ENCODE peak calls at places on chromosomes 1 and 21, in eight cellular contexts. H, L, Z, I, U, J, N and E are unnamed samples.

GRCh38 chr21:46617267-46618051 is 12.6 kb upstream of the S100B start:
- DNase-seq in H (no peak), L (no peak), Z (no peak), I (no peak), U (no peak), J (no peak), N (no peak), E (no peak)

GRCh38 chr1:35398739-35399138 is 130.2 kb downstream of the ZMYM4 start:
- DNase-seq in H (no peak), L (no peak), Z (no peak), I (no peak), U (no peak), J (no peak), N (no peak), E (no peak)

GRCh38 chr1:221620437-221621384 is 121.2 kb downstream of the DUSP10 start:
- DNase-seq in H (peak), L (peak), Z (peak), I (peak), U (no peak), J (no peak), N (no peak), E (no peak)

GRCh38 chr21:27564684-27565280 is 597.9 kb upstream of the ADAMTS5 start:
- DNase-seq in H (no peak), L (peak), Z (no peak), I (no peak), U (peak), J (peak), N (peak), E (no peak)

GRCh38 chr1:159122005-159122621 is 45.5 kb upstream of the AIM2 start:
- DNase-seq in H (no peak), L (no peak), Z (no peak), I (no peak), U (no peak), J (no peak), N (no peak), E (no peak)

GRCh38 chr1:44239337-44239960 is 26.2 kb downstream of the DMAP1 start:
- DNase-seq in H (no peak), L (no peak), Z (no peak), I (no peak), U (no peak), J (no peak), N (peak), E (no peak)

GRCh38 chr1:66393586-66394334 is 140.2 kb upstream of the SGIP1 start:
- DNase-seq in H (no peak), L (no peak), Z (no peak), I (no peak), U (no peak), J (no peak), N (no peak), E (no peak)

GRCh38 chr1:18778437-18778836 is 81.0 kb downstream of the TAS1R2 start:
- DNase-seq in H (no peak), L (no peak), Z (no peak), I (no peak), U (no peak), J (no peak), N (peak), E (no peak)

GRCh38 chr1:246267896-246268295 is 239.2 kb downstream of the SMYD3 start:
- DNase-seq in H (no peak), L (no peak), Z (no peak), I (no peak), U (no peak), J (no peak), N (no peak), E (no peak)

GRCh38 chr21:37153193-37153934 is 80.3 kb downstream of the TTC3 start:
- DNase-seq in H (no peak), L (no peak), Z (no peak), I (no peak), U (no peak), J (no peak), N (no peak), E (no peak)

GRCh38 chr1:231557411-231557810 is 28.9 kb downstream of the TSNAX start:
- DNase-seq in H (no peak), L (no peak), Z (no peak), I (no peak), U (no peak), J (no peak), N (no peak), E (no peak)

GRCh38 chr1:207423560-207424292 is 30.4 kb upstream of the CR2 start:
- DNase-seq in H (no peak), L (no peak), Z (no peak), I (no peak), U (no peak), J (no peak), N (no peak), E (no peak)

GRCh38 chr1:206727981-206728380 is 42.6 kb upstream of the IL19 start:
- DNase-seq in H (no peak), L (no peak), Z (no peak), I (no peak), U (no peak), J (no peak), N (no peak), E (no peak)

GRCh38 chr1:208216062-208216461 is 28.1 kb downstream of the PLXNA2 start:
- DNase-seq in H (no peak), L (no peak), Z (no peak), I (no peak), U (no peak), J (no peak), N (no peak), E (no peak)

GRCh38 chr1:211511947-211512346 is 20.0 kb upstream of the RD3 start:
- DNase-seq in H (no peak), L (no peak), Z (no peak), I (no peak), U (no peak), J (no peak), N (no peak), E (no peak)

GRCh38 chr1:203929741-203930309 is 68.4 kb downstream of the SNRPE start:
- DNase-seq in H (no peak), L (no peak), Z (no peak), I (no peak), U (no peak), J (no peak), N (no peak), E (no peak)

GRCh38 chr1:193115629-193116227 is 6.1 kb upstream of the CDC73 start:
- DNase-seq in H (no peak), L (no peak), Z (no peak), I (no peak), U (peak), J (no peak), N (no peak), E (no peak)

GRCh38 chr1:247269075-247269580 is 13.3 kb downstream of the VN1R5 start:
- DNase-seq in H (no peak), L (no peak), Z (no peak), I (no peak), U (no peak), J (no peak), N (no peak), E (no peak)

GRCh38 chr1:9146156-9146555 is 17.3 kb upstream of the GPR157 start:
- DNase-seq in H (no peak), L (no peak), Z (no peak), I (no peak), U (no peak), J (no peak), N (no peak), E (no peak)

GRCh38 chr1:35883681-35884155 is 709 bp downstream of the AGO1 start:
- DNase-seq in H (no peak), L (peak), Z (peak), I (peak), U (no peak), J (peak), N (peak), E (peak)

GRCh38 chr1:175814885-175815284 is 71.5 kb upstream of the TNR start:
- DNase-seq in H (no peak), L (no peak), Z (no peak), I (no peak), U (no peak), J (no peak), N (no peak), E (no peak)

GRCh38 chr21:27581168-27581567 is 614.3 kb upstream of the ADAMTS5 start:
- DNase-seq in H (no peak), L (no peak), Z (no peak), I (no peak), U (no peak), J (no peak), N (no peak), E (no peak)

GRCh38 chr1:84156210-84156621 is 12.1 kb downstream of the PRKACB start:
- DNase-seq in H (no peak), L (no peak), Z (no peak), I (no peak), U (peak), J (no peak), N (no peak), E (no peak)